ENCODE peak calls at places on chromosome 9, in five cellular contexts. N is HCEC 1CT; E is activated T-helper 1 cell treated with anti-CD3 and anti-CD28 coated beads, Interleukin-12 subunit alpha, Interleukin-12 subunit beta, Interleukin-2, Interleukin-4 antibody, amounts not matched to agents 30 ng/mL and 10 ng/mL and 1 ng/mL, durations not matched to agents 14 hours and 24 hours and 36 hours; S is fibroblast of villous mesenchyme; C is stimulated activated CD4-positive, alpha-beta T cell treated with anti-CD3 and anti-CD28 coated beads, Interleukin-1b, Interleukin-23, amount 100 ng/mL, for 1 hour. U is an unnamed sample.

GRCh38 chr9:22813520-22813919 is 366.9 kb downstream of the DMRTA1 start:
- DNase-seq in C (no peak), S (no peak), E (no peak), N (no peak), U (peak)

GRCh38 chr9:80157561-80157983 is 585.8 kb downstream of the TLE4 start:
- DNase-seq in S (peak), C (no peak), N (peak), E (no peak), U (peak)

GRCh38 chr9:78366827-78367226 is 69.9 kb downstream of the PSAT1 start:
- DNase-seq in S (no peak), C (no peak), N (no peak), E (no peak), U (peak)

GRCh38 chr9:130172161-130172857 is at the start of gene NCS1:
- DNase-seq in N (peak), S (peak), E (peak), C (peak), U (peak)

GRCh38 chr9:108331596-108331995 is 524.2 kb downstream of the ACTL7B start:
- DNase-seq in N (no peak), C (no peak), S (no peak), E (no peak), U (no peak)

GRCh38 chr9:133115604-133116345 is 5.3 kb downstream of the RALGDS start:
- DNase-seq in S (no peak), N (no peak), C (no peak), E (peak), U (no peak)

GRCh38 chr9:133099726-133100517 is 21.1 kb downstream of the RALGDS start:
- DNase-seq in N (no peak), S (no peak), C (no peak), E (no peak), U (no peak)

GRCh38 chr9:94085062-94085639 is 887 bp downstream of the PTPDC1 start:
- DNase-seq in E (no peak), C (no peak), S (no peak), N (peak), U (peak)

GRCh38 chr9:85258823-85259370 is 482.9 kb downstream of the AGTPBP1 start:
- DNase-seq in N (no peak), C (no peak), E (no peak), S (peak), U (peak)

GRCh38 chr9:70172532-70172931 is 86.2 kb upstream of the SMC5 start:
- DNase-seq in E (no peak), C (no peak), N (no peak), S (no peak), U (no peak)

GRCh38 chr9:125651907-125652306 is 55.1 kb downstream of the MAPKAP1 start:
- DNase-seq in N (no peak), S (no peak), E (no peak), C (no peak), U (no peak)

GRCh38 chr9:126303488-126303887 is 23.1 kb upstream of the MVB12B start:
- DNase-seq in S (no peak), E (no peak), C (no peak), N (no peak), U (no peak)

GRCh38 chr9:114606597-114607207 is 4.4 kb upstream of the TMEM268 start:
- DNase-seq in N (peak), C (no peak), S (peak), E (no peak), U (no peak)

GRCh38 chr9:107144475-107144874 is 138.6 kb upstream of the RAD23B start:
- DNase-seq in S (no peak), N (no peak), C (no peak), E (no peak), U (peak)

GRCh38 chr9:133031130-133031422 is 279 bp downstream of the GTF3C5 start:
- DNase-seq in S (no peak), E (no peak), C (no peak), N (no peak), U (no peak)

GRCh38 chr9:95505676-95506437 is 10.9 kb downstream of the PTCH1 start:
- DNase-seq in C (no peak), N (peak), E (no peak), S (peak), U (peak)

GRCh38 chr9:70566743-70567142 is 152.3 kb upstream of the KLF9 start:
- DNase-seq in C (no peak), N (no peak), E (no peak), S (no peak), U (peak)

GRCh38 chr9:89179535-89179919 is 909 bp upstream of the SHC3 start:
- DNase-seq in N (peak), C (no peak), E (no peak), S (peak), U (peak)

GRCh38 chr9:94084314-94084713 is at the start of gene PTPDC1:
- DNase-seq in N (peak), S (peak), C (no peak), E (no peak), U (peak)

GRCh38 chr9:137710751-137711150 is 91.9 kb downstream of the EHMT1 start:
- DNase-seq in S (peak), N (no peak), C (no peak), E (no peak), U (no peak)

GRCh38 chr9:112033237-112034215 is 136.9 kb downstream of the UGCG start:
- DNase-seq in E (no peak), C (no peak), S (no peak), N (no peak), U (no peak)

GRCh38 chr9:125807065-125807464 is 59.9 kb downstream of the PBX3 start:
- DNase-seq in N (peak), E (no peak), C (no peak), S (peak), U (no peak)

GRCh38 chr9:35688558-35689350 is 971 bp downstream of the TPM2 start:
- DNase-seq in C (no peak), S (peak), N (peak), E (no peak), U (peak)

GRCh38 chr9:126859111-126859510 is 1.3 kb upstream of the ZBTB34 start:
- DNase-seq in E (no peak), N (no peak), C (no peak), S (no peak), U (no peak)

GRCh38 chr9:95336281-95336680 is 18.8 kb upstream of the FANCC start:
- DNase-seq in N (peak), E (no peak), S (no peak), C (no peak), U (peak)

GRCh38 chr9:17832812-17833211 is 253.9 kb downstream of the SH3GL2 start:
- DNase-seq in C (no peak), S (no peak), N (no peak), E (no peak), U (no peak)

GRCh38 chr9:113919422-113919821 is 43.3 kb downstream of the ZNF618 start:
- DNase-seq in N (no peak), C (no peak), S (no peak), E (no peak), U (no peak)

U was measured in NCI-H69.